ENCODE peak calls at places on chromosomes 1 and 21, in ten cellular contexts. One of them, this sample, is unnamed.

GRCh38 chr1:94553323-94553730 is 11.8 kb upstream of the F3 start:
- DNase-seq in OCI-LY7: no peak
- DNase-seq in lower lobe of right lung: no peak
- DNase-seq in choroid plexus epithelial cell: peak
- DNase-seq in astrocyte of the spinal cord: peak
- DNase-seq in upper lobe of right lung: no peak
- DNase-seq in K562: no peak
- DNase-seq in brain microvascular endothelial cell: peak
- DNase-seq in cardiac fibroblast: peak
- DNase-seq in body of pancreas: peak
- DNase-seq in this sample: peak

GRCh38 chr1:108801101-108801500 is 54.6 kb downstream of the STXBP3 start:
- DNase-seq in astrocyte of the spinal cord: peak
- DNase-seq in cardiac fibroblast: peak
- DNase-seq in upper lobe of right lung: no peak
- DNase-seq in lower lobe of right lung: no peak
- DNase-seq in brain microvascular endothelial cell: no peak
- DNase-seq in OCI-LY7: no peak
- DNase-seq in choroid plexus epithelial cell: peak
- DNase-seq in K562: no peak
- DNase-seq in body of pancreas: no peak
- DNase-seq in this sample: peak

GRCh38 chr1:84827976-84828375 is 65.0 kb downstream of the LPAR3 start:
- DNase-seq in K562: no peak
- DNase-seq in cardiac fibroblast: no peak
- DNase-seq in OCI-LY7: no peak
- DNase-seq in body of pancreas: no peak
- DNase-seq in upper lobe of right lung: no peak
- DNase-seq in brain microvascular endothelial cell: no peak
- DNase-seq in lower lobe of right lung: no peak
- DNase-seq in choroid plexus epithelial cell: no peak
- DNase-seq in astrocyte of the spinal cord: no peak
- DNase-seq in this sample: no peak

GRCh38 chr21:31666445-31667010 is 7.0 kb downstream of the SOD1 start:
- DNase-seq in lower lobe of right lung: no peak
- DNase-seq in body of pancreas: no peak
- DNase-seq in K562: no peak
- DNase-seq in brain microvascular endothelial cell: no peak
- DNase-seq in upper lobe of right lung: no peak
- DNase-seq in astrocyte of the spinal cord: no peak
- DNase-seq in cardiac fibroblast: no peak
- DNase-seq in choroid plexus epithelial cell: no peak
- DNase-seq in OCI-LY7: no peak
- DNase-seq in this sample: no peak

GRCh38 chr1:151887028-151887427 is 22.3 kb downstream of the THEM4 start:
- DNase-seq in brain microvascular endothelial cell: peak
- DNase-seq in body of pancreas: no peak
- DNase-seq in cardiac fibroblast: peak
- DNase-seq in K562: no peak
- DNase-seq in OCI-LY7: no peak
- DNase-seq in choroid plexus epithelial cell: peak
- DNase-seq in upper lobe of right lung: no peak
- DNase-seq in lower lobe of right lung: no peak
- DNase-seq in astrocyte of the spinal cord: peak
- DNase-seq in this sample: peak

GRCh38 chr1:89781494-89782126 is 39.2 kb upstream of the LRRC8D start:
- DNase-seq in cardiac fibroblast: no peak
- DNase-seq in brain microvascular endothelial cell: no peak
- DNase-seq in upper lobe of right lung: no peak
- DNase-seq in choroid plexus epithelial cell: no peak
- DNase-seq in astrocyte of the spinal cord: no peak
- DNase-seq in K562: no peak
- DNase-seq in body of pancreas: no peak
- DNase-seq in lower lobe of right lung: no peak
- DNase-seq in OCI-LY7: no peak
- DNase-seq in this sample: no peak

GRCh38 chr1:106325600-106325999 is 730.9 kb upstream of the PRMT6 start:
- DNase-seq in OCI-LY7: no peak
- DNase-seq in lower lobe of right lung: no peak
- DNase-seq in cardiac fibroblast: no peak
- DNase-seq in K562: no peak
- DNase-seq in choroid plexus epithelial cell: no peak
- DNase-seq in body of pancreas: no peak
- DNase-seq in astrocyte of the spinal cord: no peak
- DNase-seq in brain microvascular endothelial cell: no peak
- DNase-seq in upper lobe of right lung: no peak
- DNase-seq in this sample: no peak

GRCh38 chr1:28374297-28374696 is 4.8 kb downstream of the PHACTR4 start:
- DNase-seq in lower lobe of right lung: no peak
- DNase-seq in cardiac fibroblast: no peak
- DNase-seq in astrocyte of the spinal cord: peak
- DNase-seq in OCI-LY7: no peak
- DNase-seq in upper lobe of right lung: no peak
- DNase-seq in body of pancreas: no peak
- DNase-seq in K562: no peak
- DNase-seq in brain microvascular endothelial cell: no peak
- DNase-seq in choroid plexus epithelial cell: peak
- DNase-seq in this sample: peak

GRCh38 chr1:40032240-40032891 is 8.2 kb upstream of the CAP1 start:
- DNase-seq in astrocyte of the spinal cord: peak
- DNase-seq in K562: peak
- DNase-seq in OCI-LY7: peak
- DNase-seq in brain microvascular endothelial cell: peak
- DNase-seq in upper lobe of right lung: no peak
- DNase-seq in body of pancreas: peak
- DNase-seq in cardiac fibroblast: peak
- DNase-seq in choroid plexus epithelial cell: peak
- DNase-seq in lower lobe of right lung: no peak
- DNase-seq in this sample: peak

GRCh38 chr21:25997788-25998611 is 172.6 kb downstream of the APP start:
- DNase-seq in choroid plexus epithelial cell: no peak
- DNase-seq in cardiac fibroblast: no peak
- DNase-seq in lower lobe of right lung: no peak
- DNase-seq in OCI-LY7: no peak
- DNase-seq in K562: no peak
- DNase-seq in body of pancreas: peak
- DNase-seq in brain microvascular endothelial cell: no peak
- DNase-seq in astrocyte of the spinal cord: no peak
- DNase-seq in upper lobe of right lung: no peak
- DNase-seq in this sample: no peak

GRCh38 chr21:38623552-38623951 is 125.3 kb upstream of the ERG start:
- DNase-seq in lower lobe of right lung: no peak
- DNase-seq in choroid plexus epithelial cell: peak
- DNase-seq in upper lobe of right lung: no peak
- DNase-seq in astrocyte of the spinal cord: no peak
- DNase-seq in brain microvascular endothelial cell: no peak
- DNase-seq in OCI-LY7: no peak
- DNase-seq in cardiac fibroblast: no peak
- DNase-seq in body of pancreas: no peak
- DNase-seq in K562: no peak
- DNase-seq in this sample: no peak

GRCh38 chr1:100713636-100714035 is 5.9 kb upstream of the VCAM1 start:
- DNase-seq in astrocyte of the spinal cord: no peak
- DNase-seq in lower lobe of right lung: no peak
- DNase-seq in body of pancreas: no peak
- DNase-seq in choroid plexus epithelial cell: peak
- DNase-seq in K562: no peak
- DNase-seq in cardiac fibroblast: no peak
- DNase-seq in upper lobe of right lung: no peak
- DNase-seq in brain microvascular endothelial cell: no peak
- DNase-seq in OCI-LY7: no peak
- DNase-seq in this sample: peak

GRCh38 chr1:218557731-218558130 is 212.6 kb downstream of the TGFB2 start:
- DNase-seq in OCI-LY7: no peak
- DNase-seq in astrocyte of the spinal cord: peak
- DNase-seq in cardiac fibroblast: peak
- DNase-seq in K562: no peak
- DNase-seq in choroid plexus epithelial cell: peak
- DNase-seq in brain microvascular endothelial cell: peak
- DNase-seq in body of pancreas: peak
- DNase-seq in lower lobe of right lung: no peak
- DNase-seq in upper lobe of right lung: no peak
- DNase-seq in this sample: no peak

GRCh38 chr1:228289239-228289849 is 81.5 kb downstream of the OBSCN start:
- DNase-seq in choroid plexus epithelial cell: no peak
- DNase-seq in brain microvascular endothelial cell: no peak
- DNase-seq in lower lobe of right lung: peak
- DNase-seq in upper lobe of right lung: peak
- DNase-seq in K562: no peak
- DNase-seq in OCI-LY7: no peak
- DNase-seq in body of pancreas: peak
- DNase-seq in astrocyte of the spinal cord: no peak
- DNase-seq in cardiac fibroblast: no peak
- DNase-seq in this sample: no peak

GRCh38 chr1:234896477-234897364 is 231.9 kb downstream of the TOMM20 start:
- DNase-seq in cardiac fibroblast: no peak
- DNase-seq in K562: no peak
- DNase-seq in brain microvascular endothelial cell: no peak
- DNase-seq in OCI-LY7: no peak
- DNase-seq in lower lobe of right lung: no peak
- DNase-seq in choroid plexus epithelial cell: no peak
- DNase-seq in body of pancreas: no peak
- DNase-seq in upper lobe of right lung: no peak
- DNase-seq in astrocyte of the spinal cord: peak
- DNase-seq in this sample: no peak

GRCh38 chr1:107785506-107786213 is 179.3 kb downstream of the VAV3 start:
- DNase-seq in astrocyte of the spinal cord: no peak
- DNase-seq in OCI-LY7: peak
- DNase-seq in lower lobe of right lung: no peak
- DNase-seq in body of pancreas: no peak
- DNase-seq in K562: no peak
- DNase-seq in brain microvascular endothelial cell: no peak
- DNase-seq in choroid plexus epithelial cell: no peak
- DNase-seq in upper lobe of right lung: no peak
- DNase-seq in cardiac fibroblast: no peak
- DNase-seq in this sample: no peak

DNA sequence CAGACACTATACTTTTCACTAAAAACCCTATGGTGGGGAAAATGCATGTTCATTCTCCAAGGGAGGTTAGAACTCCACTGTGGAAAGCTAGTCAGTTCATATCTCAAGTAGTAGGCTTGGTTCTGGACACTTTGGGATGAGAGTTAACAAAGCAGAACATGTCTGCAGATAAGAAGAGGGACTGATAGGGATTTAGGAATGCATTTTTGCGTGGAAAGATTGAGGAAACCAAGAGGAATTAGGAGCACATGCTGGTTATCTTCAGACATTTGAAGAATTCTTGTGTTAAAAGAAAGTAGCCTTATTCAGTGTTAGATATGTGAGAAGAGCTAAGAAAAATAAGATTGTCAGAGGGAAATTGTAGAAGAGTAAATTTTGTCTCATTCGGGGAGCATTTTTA is 1.2 kb upstream of the GRIK1 start:
- DNase-seq in lower lobe of right lung: no peak
- DNase-seq in body of pancreas: no peak
- DNase-seq in cardiac fibroblast: no peak
- DNase-seq in upper lobe of right lung: no peak
- DNase-seq in astrocyte of the spinal cord: no peak
- DNase-seq in brain microvascular endothelial cell: no peak
- DNase-seq in OCI-LY7: no peak
- DNase-seq in choroid plexus epithelial cell: no peak
- DNase-seq in K562: no peak
- DNase-seq in this sample: no peak
- H3K4me3 ChIP-seq in lower lobe of right lung: no peak
- H3K4me3 ChIP-seq in body of pancreas: no peak
- H3K4me3 ChIP-seq in cardiac fibroblast: no peak
- H3K4me3 ChIP-seq in upper lobe of right lung: no peak
- H3K4me3 ChIP-seq in astrocyte of the spinal cord: no peak
- H3K4me3 ChIP-seq in brain microvascular endothelial cell: no peak
- H3K4me3 ChIP-seq in OCI-LY7: no peak
- H3K4me3 ChIP-seq in choroid plexus epithelial cell: no peak
- H3K4me3 ChIP-seq in K562: no peak
- H3K4me3 ChIP-seq in this sample: no peak

GRCh38 chr1:73674945-73675561 is 522.9 kb downstream of the LRRIQ3 start:
- DNase-seq in body of pancreas: no peak
- DNase-seq in K562: no peak
- DNase-seq in astrocyte of the spinal cord: peak
- DNase-seq in cardiac fibroblast: peak
- DNase-seq in choroid plexus epithelial cell: peak
- DNase-seq in upper lobe of right lung: no peak
- DNase-seq in OCI-LY7: peak
- DNase-seq in brain microvascular endothelial cell: no peak
- DNase-seq in lower lobe of right lung: no peak
- DNase-seq in this sample: peak
- TF ChIP-seq CTCF in body of pancreas: peak
- TF ChIP-seq CTCF in K562: peak
- TF ChIP-seq CTCF in astrocyte of the spinal cord: peak
- TF ChIP-seq CTCF in cardiac fibroblast: peak
- TF ChIP-seq CTCF in choroid plexus epithelial cell: peak
- TF ChIP-seq CTCF in upper lobe of right lung: peak
- TF ChIP-seq CTCF in OCI-LY7: peak
- TF ChIP-seq CTCF in brain microvascular endothelial cell: peak
- TF ChIP-seq CTCF in lower lobe of right lung: peak
- TF ChIP-seq CTCF in this sample: peak

DNA sequence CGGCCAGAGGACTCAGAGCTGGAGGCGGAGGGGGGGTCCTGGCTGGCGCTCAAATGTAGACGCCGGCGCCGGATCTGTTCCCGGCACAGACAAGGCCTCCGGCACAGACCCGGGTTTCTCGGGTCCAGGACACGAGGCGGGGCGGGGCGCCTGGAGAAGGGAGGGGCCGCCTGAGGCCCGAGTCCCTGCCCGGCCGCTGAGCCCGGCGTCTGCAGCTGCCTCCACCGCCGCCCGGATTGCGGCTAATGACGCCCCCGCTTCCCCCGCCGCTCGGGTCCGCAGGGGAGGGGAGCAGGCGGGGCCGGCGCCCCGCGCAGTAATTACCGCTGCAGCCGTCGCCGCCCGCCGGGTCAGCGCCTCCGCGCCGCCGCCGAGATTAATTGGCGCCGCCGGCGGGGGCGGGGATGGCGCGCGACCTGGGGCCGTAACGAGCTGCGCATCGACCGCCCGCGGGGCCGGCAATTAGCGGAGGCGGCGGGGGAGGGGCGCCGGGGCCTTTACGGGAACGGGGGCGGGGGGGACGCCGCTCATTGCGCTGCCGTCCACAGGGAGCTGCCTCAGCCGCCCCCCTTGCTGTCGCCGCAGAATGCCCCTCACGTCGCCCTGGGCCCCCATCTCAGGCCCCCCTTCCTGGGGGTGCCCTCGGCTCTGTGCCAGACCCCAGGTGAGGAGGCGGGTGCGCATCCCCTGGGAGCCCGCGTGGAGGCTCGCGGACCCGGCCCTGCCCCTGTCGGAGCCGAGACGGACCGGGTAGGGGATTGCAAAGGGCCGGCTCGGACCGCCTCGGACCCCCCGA is 17.3 kb downstream of the NOC2L start:
- DNase-seq in lower lobe of right lung: peak
- DNase-seq in choroid plexus epithelial cell: peak
- DNase-seq in cardiac fibroblast: peak
- DNase-seq in body of pancreas: peak
- DNase-seq in OCI-LY7: no peak
- DNase-seq in upper lobe of right lung: peak
- DNase-seq in K562: peak
- DNase-seq in brain microvascular endothelial cell: peak
- DNase-seq in astrocyte of the spinal cord: peak
- DNase-seq in this sample: peak
- H3K4me3 ChIP-seq in lower lobe of right lung: peak
- H3K4me3 ChIP-seq in choroid plexus epithelial cell: peak
- H3K4me3 ChIP-seq in cardiac fibroblast: peak
- H3K4me3 ChIP-seq in body of pancreas: no peak
- H3K4me3 ChIP-seq in OCI-LY7: no peak
- H3K4me3 ChIP-seq in upper lobe of right lung: peak
- H3K4me3 ChIP-seq in K562: peak
- H3K4me3 ChIP-seq in brain microvascular endothelial cell: peak
- H3K4me3 ChIP-seq in astrocyte of the spinal cord: peak
- H3K4me3 ChIP-seq in this sample: peak

GRCh38 chr1:12433323-12434053 is 184.5 kb downstream of the DHRS3 start:
- DNase-seq in OCI-LY7: no peak
- DNase-seq in body of pancreas: peak
- DNase-seq in astrocyte of the spinal cord: peak
- DNase-seq in upper lobe of right lung: no peak
- DNase-seq in K562: peak
- DNase-seq in brain microvascular endothelial cell: peak
- DNase-seq in choroid plexus epithelial cell: peak
- DNase-seq in cardiac fibroblast: peak
- DNase-seq in lower lobe of right lung: no peak
- DNase-seq in this sample: peak
- TF ChIP-seq CTCF in OCI-LY7: no peak
- TF ChIP-seq CTCF in body of pancreas: no peak
- TF ChIP-seq CTCF in astrocyte of the spinal cord: no peak
- TF ChIP-seq CTCF in upper lobe of right lung: no peak
- TF ChIP-seq CTCF in K562: no peak
- TF ChIP-seq CTCF in brain microvascular endothelial cell: no peak
- TF ChIP-seq CTCF in choroid plexus epithelial cell: no peak
- TF ChIP-seq CTCF in cardiac fibroblast: no peak
- TF ChIP-seq CTCF in lower lobe of right lung: no peak
- TF ChIP-seq CTCF in this sample: no peak

This sample was measured in fibroblast of villous mesenchyme.